ENCODE peak calls at places on chromosomes 2 and 18, in seven cellular contexts. G is neuronal stem cell, B is mesenchymal stem cell, V is IMR-90, Z is H1, E is H9, A is trophoblast cell. J is an unnamed sample.

GRCh38 chr2:25787020-25787419 is 91.3 kb downstream of the ASXL2 start:
- DNase-seq in V (no peak), A (peak; percentile 71), B (no peak), G (no peak), Z (no peak), E (no peak), J (peak; percentile 31)

GRCh38 chr2:241617431-241618154 is 19.4 kb downstream of the THAP4 start:
- DNase-seq in Z (no peak), A (peak; percentile 42), G (no peak), V (no peak), E (peak; percentile 50), B (no peak), J (peak; percentile 66)

GRCh38 chr2:2827691-2828315 is 496.7 kb upstream of the MYT1L start:
- DNase-seq in Z (no peak), B (no peak), E (peak; percentile 10), V (no peak), G (no peak), A (no peak), J (no peak)

GRCh38 chr2:88671786-88672427 is 19.6 kb upstream of the RPIA start:
- DNase-seq in E (peak; percentile 36), Z (no peak), G (peak; percentile 27), V (peak; percentile 70), B (peak; percentile 67), A (peak; percentile 91), J (peak; percentile 56)

GRCh38 chr2:119679526-119679837 is 481 bp downstream of the TMEM177 start:
- DNase-seq in E (peak; percentile 1), A (no peak), G (no peak), B (peak; percentile 10), Z (no peak), V (no peak), J (no peak)

GRCh38 chr2:235666240-235666781 is 172.5 kb downstream of the AGAP1 start:
- DNase-seq in G (peak; percentile 88), Z (no peak), B (peak; percentile 91), V (peak; percentile 90), A (peak; percentile 92), E (peak; percentile 65), J (peak; percentile 93)

GRCh38 chr2:3265981-3266726 is 111.5 kb downstream of the EIPR1 start:
- DNase-seq in E (peak; percentile 47), A (no peak), B (no peak), G (peak; percentile 88), V (no peak), Z (peak; percentile 50), J (peak; percentile 88)

GRCh38 chr2:45678791-45679348 is 27.4 kb downstream of the PRKCE start:
- DNase-seq in A (no peak), E (no peak), V (no peak), B (no peak), Z (no peak), G (no peak), J (no peak)

GRCh38 chr2:32357545-32358482 is 991 bp downstream of the BIRC6 start:
- DNase-seq in Z (no peak), B (peak; percentile 61), A (peak; percentile 66), V (peak; percentile 31), G (peak; percentile 3), E (peak; percentile 50), J (peak; percentile 70)

GRCh38 chr18:57975805-57976204 is 68.2 kb upstream of the NEDD4L start:
- DNase-seq in B (no peak), A (no peak), Z (no peak), V (no peak), G (no peak), E (no peak), J (no peak)

GRCh38 chr2:5549061-5549601 is 143.1 kb upstream of the SOX11 start:
- DNase-seq in Z (no peak), V (peak; percentile 36), B (peak; percentile 14), E (no peak), A (peak; percentile 7), G (no peak), J (peak; percentile 45)

GRCh38 chr2:216492951-216493685 is 5.5 kb upstream of the RPL37A start:
- DNase-seq in Z (no peak), G (no peak), V (peak; percentile 82), B (peak; percentile 53), E (no peak), A (no peak), J (no peak)

GRCh38 chr2:188132385-188132784 is 159.3 kb upstream of the GULP1 start:
- DNase-seq in G (no peak), E (no peak), B (no peak), A (no peak), Z (no peak), V (no peak), J (no peak)

GRCh38 chr2:240812721-240813120 is 7.3 kb downstream of the KIF1A start:
- DNase-seq in Z (no peak), A (no peak), B (no peak), G (no peak), V (no peak), E (peak; percentile 25), J (no peak)

GRCh38 chr2:241001413-241002274 is 3.2 kb downstream of the SNED1 start:
- DNase-seq in A (no peak), B (no peak), G (no peak), Z (no peak), V (no peak), E (peak; percentile 22), J (no peak)

GRCh38 chr2:196431957-196432356 is 207.6 kb upstream of the CCDC150 start:
- DNase-seq in G (peak; percentile 29), E (peak; percentile 59), A (peak; percentile 41), Z (peak; percentile 9), B (peak; percentile 29), V (peak; percentile 20), J (peak; percentile 83)

GRCh38 chr18:13273800-13274199 is 55.2 kb downstream of the LDLRAD4 start:
- DNase-seq in B (no peak), G (no peak), Z (no peak), V (no peak), A (no peak), E (no peak), J (no peak)
- H3K18ac ChIP-seq in B (no peak overlapping the region), G (peak overlapping the region; percentile 54), Z (no peak overlapping the region), V (no peak overlapping the region), A (no peak overlapping the region), E (no peak overlapping the region), J (no peak overlapping the region)

DNA sequence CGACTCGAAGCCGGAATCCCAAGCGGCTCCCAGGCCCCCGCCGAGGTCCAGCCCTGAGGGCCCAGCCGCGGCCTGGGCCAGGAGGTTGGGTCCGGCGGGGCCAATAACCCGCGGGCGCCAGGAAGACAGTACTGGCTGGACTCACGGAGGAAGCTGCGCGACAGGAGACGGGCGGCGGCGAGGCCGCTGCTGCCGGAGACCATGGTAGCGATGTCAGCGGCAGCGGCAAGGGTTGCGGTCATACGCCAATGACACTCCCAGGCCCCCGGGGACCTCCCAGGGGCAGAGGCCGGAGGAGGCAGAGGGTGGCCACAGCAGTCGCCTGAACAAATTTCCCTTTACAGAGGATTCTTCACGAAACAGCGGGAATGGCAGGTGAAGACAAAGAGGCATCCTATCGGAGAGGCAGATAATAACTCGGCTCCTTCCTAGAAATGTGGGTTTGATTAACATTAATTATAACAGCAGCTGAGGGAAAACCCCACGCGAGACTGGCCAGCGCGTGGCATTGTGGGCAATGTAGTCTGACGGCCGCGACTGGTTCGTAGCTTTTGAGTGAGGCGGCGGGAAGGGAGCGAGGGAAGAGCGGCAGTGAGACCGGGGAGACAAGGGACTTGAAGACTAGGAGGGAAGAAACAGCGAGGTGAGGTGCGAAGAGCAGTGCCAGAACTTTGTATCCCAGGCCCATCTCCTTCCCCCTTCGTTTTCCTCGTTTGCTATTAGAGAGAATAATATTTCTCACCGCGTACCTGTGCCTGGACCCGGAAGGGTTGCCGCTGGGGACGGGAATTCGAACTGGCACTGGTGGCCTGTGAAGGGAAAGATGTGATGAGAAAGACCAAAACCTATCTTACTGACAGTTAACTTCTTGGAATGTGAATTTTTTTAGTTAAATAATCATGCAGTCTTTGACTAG is at the start of gene SUCLG1:
- DNase-seq in A (peak; percentile 85), V (peak; percentile 73), B (peak; percentile 90), G (peak; percentile 76), Z (peak; percentile 47), E (peak; percentile 81), J (peak; percentile 92)
- H3K4me1 ChIP-seq in A (no peaks in the 10 kb centered on the region), V (no peaks in the 10 kb centered on the region), B (peaks cover 1% of the 10 kb centered on the region), G (peaks cover 2% of the 10 kb centered on the region), Z (peaks cover 2% of the 10 kb centered on the region), E (no peaks in the 10 kb centered on the region), J (peaks cover 6% of the 10 kb centered on the region)

GRCh38 chr18:21757833-21758232 is 17.2 kb downstream of the MIB1 start:
- DNase-seq in A (no peak), E (no peak), G (no peak), V (no peak), B (no peak), Z (no peak), J (no peak)

GRCh38 chr18:21760321-21760720 is 19.7 kb downstream of the MIB1 start:
- DNase-seq in B (peak; percentile 63), A (no peak), G (no peak), V (peak; percentile 65), E (no peak), Z (no peak), J (no peak)

GRCh38 chr18:21763846-21764646 is 23.5 kb downstream of the MIB1 start:
- DNase-seq in G (no peak), Z (no peak), A (no peak), E (no peak), V (peak; percentile 10), B (peak; percentile 21), J (peak; percentile 16)

GRCh38 chr18:21761471-21762115 is 21.0 kb downstream of the MIB1 start:
- DNase-seq in A (no peak), E (no peak), B (no peak), G (no peak), V (no peak), Z (no peak), J (no peak)

GRCh38 chr18:21762181-21762772 is 21.7 kb downstream of the MIB1 start:
- DNase-seq in E (no peak), Z (no peak), A (no peak), B (no peak), G (no peak), V (no peak), J (no peak)
- H3K18ac ChIP-seq in E (no peak overlapping the region), Z (no peak overlapping the region), A (no peak overlapping the region), B (no peak overlapping the region), G (no peak overlapping the region), V (no peak overlapping the region), J (no peak overlapping the region)

GRCh38 chr2:73855526-73855925 is 26.8 kb downstream of the STAMBP start:
- DNase-seq in E (no peak), B (no peak), V (peak; percentile 20), A (no peak), G (no peak), Z (no peak), J (no peak)

GRCh38 chr2:73856214-73856613 is 27.5 kb downstream of the STAMBP start:
- DNase-seq in B (peak; percentile 90), E (no peak), A (no peak), G (no peak), V (peak; percentile 98), Z (no peak), J (no peak)

GRCh38 chr2:73850009-73850408 is 21.2 kb downstream of the STAMBP start:
- DNase-seq in E (no peak), G (no peak), A (no peak), B (no peak), Z (no peak), V (no peak), J (no peak)

GRCh38 chr2:73851274-73851673 is 22.5 kb downstream of the STAMBP start:
- DNase-seq in E (no peak), V (no peak), G (no peak), Z (no peak), B (no peak), A (no peak), J (peak; percentile 56)

DNA sequence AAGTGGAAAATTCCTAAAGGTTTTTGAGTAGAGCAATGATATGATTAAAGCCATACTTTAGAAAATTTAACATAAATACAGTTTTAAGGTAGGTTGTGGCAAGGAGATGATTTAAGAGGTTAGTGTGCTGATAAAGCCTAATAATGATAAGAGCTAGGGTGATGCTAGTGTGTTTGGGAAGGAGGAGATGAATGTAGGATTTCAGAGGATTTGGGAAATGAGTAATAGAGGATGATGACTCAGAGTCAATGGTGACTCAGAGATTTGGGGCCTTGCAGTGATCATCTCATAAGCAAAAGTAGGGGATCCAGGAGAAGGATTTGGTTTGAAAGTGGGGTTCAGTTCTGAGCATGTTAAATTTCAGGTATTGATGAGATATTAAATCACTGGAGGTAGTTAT is 23.3 kb downstream of the STAMBP start:
- DNase-seq in E (no peak), G (no peak), B (peak; percentile 70), A (no peak), V (peak; percentile 90), Z (no peak), J (no peak)
- H3K4me1 ChIP-seq in E (no peaks in the 10 kb centered on the region), G (no peaks in the 10 kb centered on the region), B (peaks cover 3% of the 10 kb centered on the region), A (no peaks in the 10 kb centered on the region), V (peaks cover 9% of the 10 kb centered on the region), Z (no peaks in the 10 kb centered on the region), J (no peaks in the 10 kb centered on the region)

J was measured in mesendoderm.